ENCODE peak calls at places on chromosomes 13 and 19, in seven cellular contexts. W, U, O, F, A, S and M are unnamed samples.

GRCh38 chr19:53432088-53432661 is 391 bp downstream of the ZNF761 start:
- DNase-seq in S (peak; percentile 39), O (no peak), U (no peak), W (peak; percentile 4), A (no peak), F (peak; percentile 79), M (no peak)

GRCh38 chr13:106291006-106291405 is 244.5 kb downstream of the EFNB2 start:
- DNase-seq in A (no peak), F (no peak), S (no peak), W (no peak), O (no peak), U (peak; percentile 47), M (no peak)

GRCh38 chr13:50991624-50992610 is 82.3 kb downstream of the RNASEH2B start:
- DNase-seq in U (peak; percentile 16), W (no peak), S (no peak), O (no peak), F (no peak), A (no peak), M (no peak)

GRCh38 chr13:73464758-73465628 is 406.2 kb downstream of the KLF5 start:
- DNase-seq in F (no peak), O (no peak), A (no peak), U (no peak), W (no peak), S (no peak), M (no peak)

GRCh38 chr13:113599396-113599795 is 14.8 kb downstream of the TFDP1 start:
- DNase-seq in W (no peak), U (no peak), O (no peak), A (no peak), S (peak; percentile 1), F (peak; percentile 52), M (peak; percentile 47)

GRCh38 chr19:13814550-13814949 is 19.3 kb downstream of the ZSWIM4 start:
- DNase-seq in W (no peak), S (no peak), O (no peak), F (no peak), A (no peak), U (no peak), M (no peak)

GRCh38 chr19:22807061-22807835 is 23.3 kb upstream of the ZNF99 start:
- DNase-seq in U (no peak), S (no peak), F (no peak), O (no peak), W (no peak), A (no peak), M (no peak)

GRCh38 chr19:34345934-34346333 is 19.1 kb upstream of the GPI start:
- DNase-seq in A (peak; percentile 42), O (no peak), U (peak; percentile 67), W (peak; percentile 73), F (no peak), S (peak; percentile 89), M (no peak)

GRCh38 chr13:72295173-72295572 is 428.2 kb upstream of the DACH1 start:
- DNase-seq in S (no peak), F (no peak), W (no peak), U (peak; percentile 47), A (no peak), O (no peak), M (no peak)

GRCh38 chr19:52992109-52993004 is 21.4 kb upstream of the ERVV-1 start:
- DNase-seq in W (no peak), O (peak; percentile 34), U (peak; percentile 9), F (no peak), S (peak; percentile 39), A (peak; percentile 24), M (no peak)

GRCh38 chr19:13576726-13577125 is 70.4 kb upstream of the CACNA1A start:
- DNase-seq in O (no peak), W (no peak), U (no peak), F (no peak), S (no peak), A (no peak), M (no peak)

GRCh38 chr19:56111601-56112312 is 9.3 kb downstream of the ZNF787 start:
- DNase-seq in A (no peak), F (peak; percentile 80), S (no peak), W (no peak), U (no peak), O (no peak), M (no peak)

GRCh38 chr19:46821512-46822359 is 28.9 kb downstream of the AP2S1 start:
- DNase-seq in U (no peak), W (no peak), A (no peak), F (no peak), S (peak; percentile 26), O (no peak), M (no peak)

GRCh38 chr19:33502991-33503790 is 18.4 kb downstream of the PEPD start:
- DNase-seq in W (peak; percentile 18), S (no peak), U (no peak), A (no peak), O (no peak), F (no peak), M (peak; percentile 60)

GRCh38 chr13:77919351-77920294 is 992 bp upstream of the EDNRB start:
- DNase-seq in U (peak; percentile 29), O (peak; percentile 40), F (peak; percentile 82), W (peak; percentile 40), S (peak; percentile 61), A (no peak), M (no peak)

GRCh38 chr19:46878613-46879375 is 18.0 kb downstream of the ARHGAP35 start:
- DNase-seq in W (no peak), O (no peak), F (no peak), A (no peak), S (no peak), U (peak; percentile 93), M (no peak)

GRCh38 chr19:48672994-48673393 is at the start of gene NTN5:
- DNase-seq in W (no peak), S (peak; percentile 25), O (no peak), F (no peak), U (no peak), A (no peak), M (no peak)

GRCh38 chr13:26132756-26133155 is 80.9 kb upstream of the SHISA2 start:
- DNase-seq in F (no peak), A (no peak), S (no peak), O (no peak), U (no peak), W (no peak), M (no peak)

GRCh38 chr13:91647361-91647970 is 249.0 kb downstream of the GPC5 start:
- DNase-seq in A (peak; percentile 2), W (peak; percentile 14), O (no peak), S (peak; percentile 84), U (peak; percentile 56), F (no peak), M (no peak)

GRCh38 chr13:75843033-75843432 is 206.9 kb downstream of the LMO7 start:
- DNase-seq in W (no peak), S (no peak), F (no peak), O (no peak), U (no peak), A (no peak), M (no peak)

GRCh38 chr13:45711952-45712351 is 9.8 kb downstream of the CBY2 start:
- DNase-seq in W (no peak), O (no peak), U (no peak), F (no peak), A (no peak), S (no peak), M (no peak)

GRCh38 chr13:99314640-99315176 is 7.5 kb upstream of the GPR183 start:
- DNase-seq in F (no peak), O (no peak), U (peak; percentile 28), A (no peak), S (no peak), W (no peak), M (no peak)

GRCh38 chr13:100957741-100958140 is 283.1 kb upstream of the TMTC4 start:
- DNase-seq in F (no peak), A (no peak), U (no peak), W (no peak), S (no peak), O (no peak), M (no peak)

DNA sequence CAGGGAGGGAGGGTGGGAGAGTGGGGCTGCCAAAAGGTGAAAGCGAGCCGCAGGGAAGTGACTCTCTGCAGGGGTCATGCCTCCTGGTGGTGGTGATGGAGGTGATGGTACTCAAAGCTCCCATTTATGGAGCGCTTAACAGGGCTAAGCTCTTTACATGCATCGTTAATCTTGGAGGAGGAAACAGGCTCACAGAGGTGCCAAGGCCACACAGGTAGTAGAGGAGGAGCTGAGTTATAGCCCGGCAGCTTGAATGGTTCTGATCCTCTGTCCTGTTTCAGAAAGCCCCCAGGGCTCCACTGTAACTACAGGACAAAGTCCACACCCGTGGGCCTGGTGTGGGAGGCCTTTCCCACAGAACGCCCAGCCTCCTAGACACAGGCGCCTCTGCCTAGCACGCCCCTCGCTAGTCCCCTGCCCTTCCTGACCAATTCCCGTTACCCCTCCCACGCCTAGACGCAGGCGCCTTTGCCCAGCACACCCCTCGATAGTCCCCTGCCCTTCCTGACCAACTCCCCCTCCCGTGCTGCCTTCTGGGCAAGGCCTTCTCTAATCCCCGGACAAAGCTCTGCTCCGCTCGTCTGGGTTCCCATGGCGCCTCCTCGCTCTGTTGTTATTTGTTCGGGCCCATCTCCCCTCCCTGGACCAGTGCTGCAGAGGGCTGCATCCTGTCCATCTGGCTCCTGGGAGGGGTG is 10.8 kb downstream of the PPP1R37 start:
- DNase-seq in U (no peak), A (no peak), F (no peak), O (no peak), S (no peak), W (no peak), M (no peak)
- TF ChIP-seq CTCF in U (no peak), A (no peak), F (no peak), O (no peak), S (no peak), W (no peak), M (no peak)

GRCh38 chr19:2385053-2385721 is 25.1 kb downstream of the TMPRSS9 start:
- DNase-seq in F (no peak), W (peak; percentile 26), O (no peak), A (peak; percentile 18), S (peak; percentile 84), U (peak; percentile 71), M (no peak)
- TF ChIP-seq CTCF in F (no peak), W (peak; percentile 16), O (no peak), A (no peak), S (no peak), U (no peak), M (peak; percentile 31)

GRCh38 chr13:31538067-31539042 is 201.0 kb upstream of the RXFP2 start:
- DNase-seq in F (no peak), A (no peak), S (no peak), U (peak; percentile 42), W (no peak), O (no peak), M (no peak)
- TF ChIP-seq CTCF in F (no peak), A (peak; percentile 47), S (peak; percentile 30), U (peak; percentile 73), W (peak; percentile 65), O (no peak), M (peak; percentile 82)

GRCh38 chr13:21625366-21625765 is 21.4 kb upstream of the MICU2 start:
- DNase-seq in F (no peak), S (no peak), O (no peak), A (no peak), U (peak; percentile 28), W (no peak), M (no peak)
- TF ChIP-seq CTCF in F (no peak), S (no peak), O (peak; percentile 3), A (peak; percentile 68), U (peak; percentile 54), W (peak; percentile 58), M (peak; percentile 81)